ENCODE peak calls at places on chromosomes 6 and 20, in ten cellular contexts. Y, R, U, V, C, Z, J, A, D and F are unnamed samples.

GRCh38 chr20:46255440-46256104 is 52.7 kb downstream of the CDH22 start:
- DNase-seq in Y (peak), R (no peak), U (peak), V (peak), C (peak), Z (no peak), J (peak), A (no peak), D (peak), F (peak)

GRCh38 chr6:37407948-37408347 is 25.1 kb upstream of the CMTR1 start:
- DNase-seq in Y (no peak), R (no peak), U (no peak), V (no peak), C (no peak), Z (no peak), J (no peak), A (no peak), D (no peak), F (peak)

GRCh38 chr6:72422126-72422680 is 199.7 kb upstream of the KCNQ5 start:
- DNase-seq in Y (no peak), R (no peak), U (peak), V (no peak), C (no peak), Z (no peak), J (no peak), A (no peak), D (no peak), F (peak)

GRCh38 chr6:152462716-152463115 is 174.4 kb downstream of the SYNE1 start:
- DNase-seq in Y (no peak), R (no peak), U (no peak), V (no peak), C (no peak), Z (no peak), J (no peak), A (no peak), D (peak), F (no peak)

GRCh38 chr6:143746202-143747119 is 68.7 kb downstream of the PHACTR2 start:
- DNase-seq in Y (no peak), R (no peak), U (no peak), V (no peak), C (no peak), Z (no peak), J (no peak), A (no peak), D (no peak), F (no peak)

GRCh38 chr6:37636112-37636511 is 61.6 kb downstream of the MDGA1 start:
- DNase-seq in Y (no peak), R (no peak), U (no peak), V (no peak), C (no peak), Z (no peak), J (no peak), A (no peak), D (no peak), F (no peak)

GRCh38 chr20:63152322-63153253 is 63.3 kb downstream of the YTHDF1 start:
- DNase-seq in Y (no peak), R (no peak), U (no peak), V (no peak), C (no peak), Z (no peak), J (no peak), A (no peak), D (no peak), F (no peak)

GRCh38 chr6:64217721-64218603 is 582.4 kb downstream of the PHF3 start:
- DNase-seq in Y (no peak), R (no peak), U (no peak), V (no peak), C (no peak), Z (no peak), J (peak), A (no peak), D (no peak), F (no peak)

GRCh38 chr6:15352884-15353283 is 107.0 kb downstream of the JARID2 start:
- DNase-seq in Y (no peak), R (no peak), U (no peak), V (no peak), C (no peak), Z (no peak), J (peak), A (no peak), D (no peak), F (peak)

GRCh38 chr6:162582381-162582780 is 145.2 kb downstream of the PRKN start:
- DNase-seq in Y (no peak), R (no peak), U (no peak), V (no peak), C (no peak), Z (no peak), J (no peak), A (no peak), D (no peak), F (no peak)

GRCh38 chr6:111626446-111626845 is 20.8 kb upstream of the TRAF3IP2 start:
- DNase-seq in Y (no peak), R (no peak), U (no peak), V (no peak), C (no peak), Z (no peak), J (no peak), A (no peak), D (no peak), F (no peak)

GRCh38 chr6:89443658-89444057 is 10.7 kb downstream of the ANKRD6 start:
- DNase-seq in Y (no peak), R (no peak), U (no peak), V (no peak), C (no peak), Z (no peak), J (no peak), A (no peak), D (no peak), F (no peak)

GRCh38 chr6:170049641-170050491 is 241.0 kb downstream of the DLL1 start:
- DNase-seq in Y (no peak), R (no peak), U (no peak), V (no peak), C (peak), Z (no peak), J (peak), A (no peak), D (peak), F (peak)

GRCh38 chr6:88761237-88762031 is 202.0 kb downstream of the RNGTT start:
- DNase-seq in Y (no peak), R (no peak), U (no peak), V (no peak), C (no peak), Z (no peak), J (no peak), A (no peak), D (no peak), F (no peak)

GRCh38 chr20:29313481-29313880 is 1944.0 kb upstream of the DEFB115 start:
- DNase-seq in Y (no peak), R (no peak), U (no peak), V (no peak), C (no peak), Z (no peak), J (no peak), A (no peak), D (no peak), F (no peak)

GRCh38 chr6:11298651-11299420 is 66.4 kb upstream of the NEDD9 start:
- DNase-seq in Y (no peak), R (no peak), U (no peak), V (no peak), C (peak), Z (no peak), J (peak), A (no peak), D (no peak), F (no peak)

GRCh38 chr6:106974999-106975698 is 620 bp upstream of the CD24 start:
- DNase-seq in Y (peak), R (peak), U (no peak), V (no peak), C (peak), Z (no peak), J (no peak), A (peak), D (peak), F (peak)

GRCh38 chr6:128039542-128039941 is 138.7 kb upstream of the THEMIS start:
- DNase-seq in Y (no peak), R (no peak), U (no peak), V (no peak), C (no peak), Z (no peak), J (no peak), A (no peak), D (no peak), F (no peak)

GRCh38 chr6:95545226-95545625 is 32.1 kb upstream of the MANEA start:
- DNase-seq in Y (no peak), R (no peak), U (no peak), V (no peak), C (no peak), Z (no peak), J (no peak), A (no peak), D (no peak), F (no peak)

GRCh38 chr6:109793015-109793414 is 101.9 kb downstream of the FIG4 start:
- DNase-seq in Y (no peak), R (no peak), U (no peak), V (no peak), C (no peak), Z (no peak), J (no peak), A (no peak), D (no peak), F (no peak)

GRCh38 chr6:134422426-134423231 is 104.7 kb upstream of the SGK1 start:
- DNase-seq in Y (no peak), R (peak), U (peak), V (no peak), C (no peak), Z (no peak), J (peak), A (no peak), D (peak), F (peak)

GRCh38 chr20:59122377-59122932 is 41.2 kb upstream of the ZNF831 start:
- DNase-seq in Y (no peak), R (no peak), U (no peak), V (no peak), C (no peak), Z (no peak), J (no peak), A (peak), D (no peak), F (no peak)

GRCh38 chr20:46833360-46833759 is 61.3 kb upstream of the EYA2 start:
- DNase-seq in Y (no peak), R (no peak), U (no peak), V (no peak), C (no peak), Z (no peak), J (no peak), A (peak), D (no peak), F (no peak)

GRCh38 chr6:28643017-28643740 is 117.5 kb downstream of the GPX5 start:
- DNase-seq in Y (peak), R (peak), U (peak), V (no peak), C (no peak), Z (peak), J (peak), A (peak), D (peak), F (peak)

GRCh38 chr20:46192376-46192944 is 74.3 kb downstream of the CD40 start:
- DNase-seq in Y (no peak), R (no peak), U (no peak), V (no peak), C (no peak), Z (no peak), J (no peak), A (no peak), D (no peak), F (no peak)

GRCh38 chr20:13259921-13260320 is 38.8 kb downstream of the ISM1 start:
- DNase-seq in Y (no peak), R (no peak), U (no peak), V (no peak), C (peak), Z (no peak), J (no peak), A (no peak), D (no peak), F (no peak)

GRCh38 chr6:156662025-156662445 is 115.1 kb upstream of the ARID1B start:
- DNase-seq in Y (peak), R (peak), U (no peak), V (no peak), C (peak), Z (peak), J (no peak), A (peak), D (peak), F (peak)

GRCh38 chr6:83952830-83953229 is 80.7 kb upstream of the MRAP2 start:
- DNase-seq in Y (no peak), R (no peak), U (no peak), V (no peak), C (no peak), Z (no peak), J (peak), A (no peak), D (no peak), F (no peak)